ENCODE peak calls at places on chromosomes 7 and 10, in seven cellular contexts. One of them, this sample, is unnamed.

GRCh38 chr10:97380513-97380912 is 20.6 kb downstream of the RRP12 start:
- DNase-seq in hepatocyte: peak; percentile 18
- DNase-seq in GM12878: no peak
- DNase-seq in DND-41: no peak
- DNase-seq in fibroblast of lung: no peak
- DNase-seq in PC-9: no peak
- DNase-seq in neural progenitor cell: no peak
- DNase-seq in this sample: no peak

GRCh38 chr7:57529931-57530330 is 80.0 kb downstream of the ZNF716 start:
- DNase-seq in hepatocyte: no peak
- DNase-seq in PC-9: no peak
- DNase-seq in GM12878: no peak
- DNase-seq in DND-41: no peak
- DNase-seq in fibroblast of lung: no peak
- DNase-seq in neural progenitor cell: no peak
- DNase-seq in this sample: no peak

GRCh38 chr7:132757778-132758177 is 181.5 kb upstream of the PLXNA4 start:
- DNase-seq in fibroblast of lung: peak; percentile 38
- DNase-seq in hepatocyte: no peak
- DNase-seq in GM12878: no peak
- DNase-seq in PC-9: no peak
- DNase-seq in neural progenitor cell: no peak
- DNase-seq in DND-41: no peak
- DNase-seq in this sample: no peak

GRCh38 chr7:134693256-134693655 is 46.6 kb downstream of the BPGM start:
- DNase-seq in GM12878: no peak
- DNase-seq in DND-41: no peak
- DNase-seq in PC-9: no peak
- DNase-seq in fibroblast of lung: peak; percentile 77
- DNase-seq in hepatocyte: peak; percentile 32
- DNase-seq in neural progenitor cell: no peak
- DNase-seq in this sample: no peak

GRCh38 chr7:136956232-136956631 is 87.8 kb downstream of the CHRM2 start:
- DNase-seq in PC-9: no peak
- DNase-seq in neural progenitor cell: no peak
- DNase-seq in GM12878: no peak
- DNase-seq in DND-41: no peak
- DNase-seq in hepatocyte: no peak
- DNase-seq in fibroblast of lung: peak; percentile 69
- DNase-seq in this sample: no peak

GRCh38 chr10:49538381-49539319 is at the start of gene ERCC6:
- DNase-seq in hepatocyte: peak; percentile 99
- DNase-seq in DND-41: peak; percentile 97
- DNase-seq in GM12878: peak; percentile 91
- DNase-seq in neural progenitor cell: peak; percentile 98
- DNase-seq in fibroblast of lung: peak; percentile 97
- DNase-seq in PC-9: peak; percentile 98
- DNase-seq in this sample: peak; percentile 94

GRCh38 chr7:110762514-110762913 is 328.4 kb upstream of the LRRN3 start:
- DNase-seq in hepatocyte: peak; percentile 9
- DNase-seq in GM12878: no peak
- DNase-seq in fibroblast of lung: peak; percentile 42
- DNase-seq in DND-41: no peak
- DNase-seq in neural progenitor cell: no peak
- DNase-seq in PC-9: no peak
- DNase-seq in this sample: no peak

GRCh38 chr10:78977761-78978305 is 90.9 kb upstream of the ZMIZ1 start:
- DNase-seq in neural progenitor cell: no peak
- DNase-seq in fibroblast of lung: peak; percentile 87
- DNase-seq in GM12878: no peak
- DNase-seq in PC-9: peak; percentile 40
- DNase-seq in hepatocyte: peak; percentile 58
- DNase-seq in DND-41: no peak
- DNase-seq in this sample: no peak

GRCh38 chr7:158710651-158711102 is 6.1 kb upstream of the NCAPG2 start:
- DNase-seq in PC-9: peak; percentile 39
- DNase-seq in hepatocyte: no peak
- DNase-seq in GM12878: no peak
- DNase-seq in fibroblast of lung: peak; percentile 77
- DNase-seq in neural progenitor cell: no peak
- DNase-seq in DND-41: no peak
- DNase-seq in this sample: no peak

GRCh38 chr7:155349601-155350331 is 52.1 kb downstream of the INSIG1 start:
- DNase-seq in DND-41: no peak
- DNase-seq in neural progenitor cell: peak; percentile 34
- DNase-seq in PC-9: no peak
- DNase-seq in hepatocyte: no peak
- DNase-seq in fibroblast of lung: no peak
- DNase-seq in GM12878: no peak
- DNase-seq in this sample: no peak

GRCh38 chr10:119449760-119450461 is 92.6 kb downstream of the RGS10 start:
- DNase-seq in GM12878: no peak
- DNase-seq in hepatocyte: no peak
- DNase-seq in fibroblast of lung: peak; percentile 91
- DNase-seq in DND-41: no peak
- DNase-seq in neural progenitor cell: no peak
- DNase-seq in PC-9: peak; percentile 84
- DNase-seq in this sample: no peak

GRCh38 chr7:24757799-24758275 is 573 bp upstream of the GSDME start:
- DNase-seq in DND-41: no peak
- DNase-seq in PC-9: no peak
- DNase-seq in fibroblast of lung: peak; percentile 55
- DNase-seq in neural progenitor cell: peak; percentile 21
- DNase-seq in GM12878: no peak
- DNase-seq in hepatocyte: peak; percentile 64
- DNase-seq in this sample: no peak

GRCh38 chr7:156050636-156051569 is 238.6 kb upstream of the SHH start:
- DNase-seq in hepatocyte: no peak
- DNase-seq in neural progenitor cell: no peak
- DNase-seq in fibroblast of lung: no peak
- DNase-seq in GM12878: no peak
- DNase-seq in PC-9: no peak
- DNase-seq in DND-41: no peak
- DNase-seq in this sample: no peak

GRCh38 chr7:159125944-159126248 is 18.8 kb downstream of the VIPR2 start:
- DNase-seq in neural progenitor cell: no peak
- DNase-seq in GM12878: no peak
- DNase-seq in fibroblast of lung: no peak
- DNase-seq in DND-41: no peak
- DNase-seq in hepatocyte: no peak
- DNase-seq in PC-9: no peak
- DNase-seq in this sample: no peak

GRCh38 chr7:146090023-146090645 is 26.5 kb upstream of the CNTNAP2 start:
- DNase-seq in fibroblast of lung: peak; percentile 60
- DNase-seq in hepatocyte: peak; percentile 50
- DNase-seq in GM12878: no peak
- DNase-seq in PC-9: peak; percentile 15
- DNase-seq in DND-41: peak; percentile 4
- DNase-seq in neural progenitor cell: peak; percentile 61
- DNase-seq in this sample: peak; percentile 10

GRCh38 chr7:128868624-128869137 is 6.0 kb downstream of the ATP6V1F start:
- DNase-seq in hepatocyte: no peak
- DNase-seq in PC-9: no peak
- DNase-seq in DND-41: no peak
- DNase-seq in neural progenitor cell: no peak
- DNase-seq in GM12878: no peak
- DNase-seq in fibroblast of lung: no peak
- DNase-seq in this sample: no peak

GRCh38 chr10:84924131-84924530 is 595.7 kb downstream of the CCSER2 start:
- DNase-seq in neural progenitor cell: no peak
- DNase-seq in hepatocyte: no peak
- DNase-seq in DND-41: no peak
- DNase-seq in GM12878: no peak
- DNase-seq in fibroblast of lung: no peak
- DNase-seq in PC-9: no peak
- DNase-seq in this sample: no peak

GRCh38 chr10:27625452-27626345 is 119.9 kb downstream of the MKX start:
- DNase-seq in fibroblast of lung: no peak
- DNase-seq in GM12878: no peak
- DNase-seq in neural progenitor cell: peak; percentile 9
- DNase-seq in DND-41: no peak
- DNase-seq in PC-9: no peak
- DNase-seq in hepatocyte: no peak
- DNase-seq in this sample: no peak

GRCh38 chr10:48735836-48736390 is 51.2 kb downstream of the WDFY4 start:
- DNase-seq in fibroblast of lung: no peak
- DNase-seq in PC-9: no peak
- DNase-seq in GM12878: no peak
- DNase-seq in hepatocyte: no peak
- DNase-seq in DND-41: no peak
- DNase-seq in neural progenitor cell: no peak
- DNase-seq in this sample: no peak

GRCh38 chr10:69018613-69019012 is 30.0 kb downstream of the KIFBP start:
- DNase-seq in PC-9: no peak
- DNase-seq in DND-41: no peak
- DNase-seq in hepatocyte: no peak
- DNase-seq in GM12878: no peak
- DNase-seq in fibroblast of lung: no peak
- DNase-seq in neural progenitor cell: no peak
- DNase-seq in this sample: no peak

GRCh38 chr10:89644967-89645741 is at the start of gene PANK1:
- DNase-seq in fibroblast of lung: peak; percentile 80
- DNase-seq in hepatocyte: peak; percentile 86
- DNase-seq in PC-9: peak; percentile 72
- DNase-seq in DND-41: peak; percentile 89
- DNase-seq in neural progenitor cell: peak; percentile 89
- DNase-seq in GM12878: peak; percentile 34
- DNase-seq in this sample: peak; percentile 31

GRCh38 chr10:53697038-53697437 is 924.5 kb upstream of the MBL2 start:
- DNase-seq in neural progenitor cell: no peak
- DNase-seq in fibroblast of lung: no peak
- DNase-seq in hepatocyte: peak; percentile 10
- DNase-seq in PC-9: no peak
- DNase-seq in GM12878: no peak
- DNase-seq in DND-41: no peak
- DNase-seq in this sample: no peak

GRCh38 chr10:22704348-22705341 is 9.7 kb downstream of the PIP4K2A start:
- DNase-seq in DND-41: no peak
- DNase-seq in fibroblast of lung: no peak
- DNase-seq in neural progenitor cell: no peak
- DNase-seq in GM12878: no peak
- DNase-seq in hepatocyte: no peak
- DNase-seq in PC-9: no peak
- DNase-seq in this sample: no peak

GRCh38 chr7:149300751-149301150 is 38.8 kb downstream of the ZNF783 start:
- DNase-seq in neural progenitor cell: no peak
- DNase-seq in GM12878: no peak
- DNase-seq in fibroblast of lung: no peak
- DNase-seq in DND-41: no peak
- DNase-seq in hepatocyte: no peak
- DNase-seq in PC-9: no peak
- DNase-seq in this sample: no peak

GRCh38 chr10:75089634-75090033 is 21.8 kb upstream of the SAMD8 start:
- DNase-seq in PC-9: no peak
- DNase-seq in neural progenitor cell: no peak
- DNase-seq in fibroblast of lung: no peak
- DNase-seq in hepatocyte: no peak
- DNase-seq in GM12878: no peak
- DNase-seq in DND-41: no peak
- DNase-seq in this sample: no peak

GRCh38 chr7:65276822-65277221 is 96.8 kb upstream of the ZNF92 start:
- DNase-seq in GM12878: no peak
- DNase-seq in DND-41: no peak
- DNase-seq in fibroblast of lung: no peak
- DNase-seq in hepatocyte: no peak
- DNase-seq in PC-9: no peak
- DNase-seq in neural progenitor cell: no peak
- DNase-seq in this sample: no peak

GRCh38 chr7:65279795-65280194 is 93.9 kb upstream of the ZNF92 start:
- DNase-seq in DND-41: no peak
- DNase-seq in fibroblast of lung: no peak
- DNase-seq in PC-9: no peak
- DNase-seq in hepatocyte: no peak
- DNase-seq in neural progenitor cell: no peak
- DNase-seq in GM12878: no peak
- DNase-seq in this sample: no peak
- H3K9me3 ChIP-seq in DND-41: peaks cover 2% of the 10 kb centered on the region
- H3K9me3 ChIP-seq in fibroblast of lung: no peaks in the 10 kb centered on the region
- H3K9me3 ChIP-seq in PC-9: peaks cover 1% of the 10 kb centered on the region
- H3K9me3 ChIP-seq in hepatocyte: no peaks in the 10 kb centered on the region
- H3K9me3 ChIP-seq in neural progenitor cell: no peaks in the 10 kb centered on the region
- H3K9me3 ChIP-seq in GM12878: no peaks in the 10 kb centered on the region
- H3K9me3 ChIP-seq in this sample: no peaks in the 10 kb centered on the region

GRCh38 chr7:27154369-27154768 is 2.0 kb upstream of the HOXA3 start:
- DNase-seq in PC-9: no peak
- DNase-seq in DND-41: no peak
- DNase-seq in neural progenitor cell: no peak
- DNase-seq in fibroblast of lung: no peak
- DNase-seq in GM12878: no peak
- DNase-seq in hepatocyte: no peak
- DNase-seq in this sample: no peak

GRCh38 chr7:27156901-27157716 is 634 bp upstream of the HOXA7 start:
- DNase-seq in GM12878: no peak
- DNase-seq in neural progenitor cell: no peak
- DNase-seq in DND-41: no peak
- DNase-seq in fibroblast of lung: no peak
- DNase-seq in hepatocyte: no peak
- DNase-seq in PC-9: no peak
- DNase-seq in this sample: no peak

GRCh38 chr7:27156508-27156898 is at the start of gene HOXA7:
- DNase-seq in fibroblast of lung: peak; percentile 73
- DNase-seq in neural progenitor cell: peak; percentile 60
- DNase-seq in PC-9: no peak
- DNase-seq in DND-41: peak; percentile 76
- DNase-seq in hepatocyte: no peak
- DNase-seq in GM12878: no peak
- DNase-seq in this sample: no peak

GRCh38 chr7:27154901-27155815 is 1.3 kb downstream of the HOXA7 start:
- DNase-seq in neural progenitor cell: no peak
- DNase-seq in hepatocyte: no peak
- DNase-seq in fibroblast of lung: no peak
- DNase-seq in DND-41: no peak
- DNase-seq in GM12878: no peak
- DNase-seq in PC-9: no peak
- DNase-seq in this sample: no peak

GRCh38 chr7:27155816-27156507 is 513 bp downstream of the HOXA7 start:
- DNase-seq in hepatocyte: no peak
- DNase-seq in GM12878: no peak
- DNase-seq in fibroblast of lung: peak; percentile 29
- DNase-seq in PC-9: no peak
- DNase-seq in neural progenitor cell: peak; percentile 47
- DNase-seq in DND-41: peak; percentile 40
- DNase-seq in this sample: no peak
- TF ChIP-seq EZH2 in hepatocyte: peak; percentile 95
- TF ChIP-seq EZH2 in GM12878: no peak
- TF ChIP-seq EZH2 in fibroblast of lung: no peak
- TF ChIP-seq EZH2 in PC-9: no peak
- TF ChIP-seq EZH2 in neural progenitor cell: peak; percentile 96
- TF ChIP-seq EZH2 in DND-41: no peak
- TF ChIP-seq EZH2 in this sample: no peak

GRCh38 chr7:18843979-18844378 is 273.5 kb downstream of the TWIST1 start:
- DNase-seq in PC-9: no peak
- DNase-seq in hepatocyte: no peak
- DNase-seq in GM12878: no peak
- DNase-seq in neural progenitor cell: no peak
- DNase-seq in fibroblast of lung: no peak
- DNase-seq in DND-41: no peak
- DNase-seq in this sample: no peak
- H3K9me3 ChIP-seq in PC-9: no peaks in the 10 kb centered on the region
- H3K9me3 ChIP-seq in hepatocyte: no peaks in the 10 kb centered on the region
- H3K9me3 ChIP-seq in GM12878: no peaks in the 10 kb centered on the region
- H3K9me3 ChIP-seq in neural progenitor cell: no peaks in the 10 kb centered on the region
- H3K9me3 ChIP-seq in fibroblast of lung: no peaks in the 10 kb centered on the region
- H3K9me3 ChIP-seq in DND-41: no peaks in the 10 kb centered on the region
- H3K9me3 ChIP-seq in this sample: no peaks in the 10 kb centered on the region

GRCh38 chr10:12350925-12351324 is 1.6 kb downstream of the CAMK1D start:
- DNase-seq in fibroblast of lung: no peak
- DNase-seq in neural progenitor cell: peak; percentile 15
- DNase-seq in PC-9: no peak
- DNase-seq in hepatocyte: no peak
- DNase-seq in GM12878: no peak
- DNase-seq in DND-41: no peak
- DNase-seq in this sample: no peak
- TF ChIP-seq EZH2 in fibroblast of lung: no peak
- TF ChIP-seq EZH2 in neural progenitor cell: no peak
- TF ChIP-seq EZH2 in PC-9: no peak
- TF ChIP-seq EZH2 in hepatocyte: no peak
- TF ChIP-seq EZH2 in GM12878: no peak
- TF ChIP-seq EZH2 in DND-41: no peak
- TF ChIP-seq EZH2 in this sample: no peak

This sample was measured in HCT116.